ENCODE peak calls at places on chromosomes 2 and 18, in five cellular contexts. One of them, this sample, is unnamed.

GRCh38 chr2:138648606-138649005 is 131.6 kb downstream of the NXPH2 start:
- DNase-seq in ovary: no peak
- DNase-seq in A549: no peak
- DNase-seq in RWPE1: no peak
- DNase-seq in neural crest cell: no peak
- DNase-seq in this sample: no peak

GRCh38 chr18:54532222-54532621 is 58.8 kb upstream of the DYNAP start:
- DNase-seq in ovary: no peak
- DNase-seq in A549: no peak
- DNase-seq in RWPE1: no peak
- DNase-seq in neural crest cell: no peak
- DNase-seq in this sample: no peak

GRCh38 chr2:120245520-120245835 is 7.2 kb upstream of the RALB start:
- DNase-seq in ovary: no peak
- DNase-seq in A549: no peak
- DNase-seq in RWPE1: no peak
- DNase-seq in neural crest cell: no peak
- DNase-seq in this sample: no peak

GRCh38 chr2:211454684-211455083 is 898.3 kb downstream of the CPS1 start:
- DNase-seq in ovary: no peak
- DNase-seq in A549: no peak
- DNase-seq in RWPE1: no peak
- DNase-seq in neural crest cell: no peak
- DNase-seq in this sample: no peak

GRCh38 chr2:109660046-109660860 is 46.1 kb downstream of the SOWAHC start:
- DNase-seq in ovary: no peak
- DNase-seq in A549: no peak
- DNase-seq in RWPE1: no peak
- DNase-seq in neural crest cell: no peak
- DNase-seq in this sample: peak; percentile 33

GRCh38 chr2:11698009-11698922 is 28.3 kb upstream of the NTSR2 start:
- DNase-seq in ovary: peak; percentile 92
- DNase-seq in A549: no peak
- DNase-seq in RWPE1: no peak
- DNase-seq in neural crest cell: no peak
- DNase-seq in this sample: peak; percentile 66

GRCh38 chr2:217033191-217033590 is 173.3 kb upstream of the TNP1 start:
- DNase-seq in ovary: no peak
- DNase-seq in A549: no peak
- DNase-seq in RWPE1: no peak
- DNase-seq in neural crest cell: no peak
- DNase-seq in this sample: no peak

GRCh38 chr18:67359868-67360838 is 156.4 kb downstream of the DSEL start:
- DNase-seq in ovary: peak; percentile 67
- DNase-seq in A549: peak; percentile 36
- DNase-seq in RWPE1: peak; percentile 74
- DNase-seq in neural crest cell: no peak
- DNase-seq in this sample: peak; percentile 95

GRCh38 chr18:76410033-76410432 is 85.0 kb downstream of the ZNF516 start:
- DNase-seq in ovary: no peak
- DNase-seq in A549: no peak
- DNase-seq in RWPE1: no peak
- DNase-seq in neural crest cell: no peak
- DNase-seq in this sample: no peak

GRCh38 chr18:75418293-75418692 is 9.2 kb downstream of the SMIM21 start:
- DNase-seq in ovary: no peak
- DNase-seq in A549: peak; percentile 5
- DNase-seq in RWPE1: no peak
- DNase-seq in neural crest cell: no peak
- DNase-seq in this sample: no peak

GRCh38 chr2:5932556-5933469 is 240.6 kb downstream of the SOX11 start:
- DNase-seq in ovary: no peak
- DNase-seq in A549: no peak
- DNase-seq in RWPE1: no peak
- DNase-seq in neural crest cell: no peak
- DNase-seq in this sample: no peak

GRCh38 chr2:20490300-20491181 is 43.7 kb downstream of the RHOB start:
- DNase-seq in ovary: peak; percentile 76
- DNase-seq in A549: no peak
- DNase-seq in RWPE1: no peak
- DNase-seq in neural crest cell: no peak
- DNase-seq in this sample: peak; percentile 91

GRCh38 chr2:85258194-85258605 is 69.6 kb downstream of the TGOLN2 start:
- DNase-seq in ovary: no peak
- DNase-seq in A549: no peak
- DNase-seq in RWPE1: no peak
- DNase-seq in neural crest cell: no peak
- DNase-seq in this sample: no peak

GRCh38 chr2:19801367-19802087 is 100.3 kb downstream of the TTC32 start:
- DNase-seq in ovary: peak; percentile 30
- DNase-seq in A549: peak; percentile 95
- DNase-seq in RWPE1: peak; percentile 93
- DNase-seq in neural crest cell: no peak
- DNase-seq in this sample: peak; percentile 97

GRCh38 chr2:132489150-132489549 is 72.5 kb downstream of the GPR39 start:
- DNase-seq in ovary: no peak
- DNase-seq in A549: no peak
- DNase-seq in RWPE1: peak; percentile 30
- DNase-seq in neural crest cell: peak; percentile 57
- DNase-seq in this sample: peak; percentile 12

GRCh38 chr2:149745396-149745925 is 157.9 kb upstream of the MMADHC start:
- DNase-seq in ovary: no peak
- DNase-seq in A549: no peak
- DNase-seq in RWPE1: no peak
- DNase-seq in neural crest cell: no peak
- DNase-seq in this sample: no peak

GRCh38 chr18:2293109-2293839 is 278.0 kb downstream of the METTL4 start:
- DNase-seq in ovary: no peak
- DNase-seq in A549: no peak
- DNase-seq in RWPE1: no peak
- DNase-seq in neural crest cell: no peak
- DNase-seq in this sample: no peak
- TF ChIP-seq CTCF in ovary: no peak
- TF ChIP-seq CTCF in A549: no peak
- TF ChIP-seq CTCF in RWPE1: no peak
- TF ChIP-seq CTCF in neural crest cell: no peak
- TF ChIP-seq CTCF in this sample: no peak

GRCh38 chr2:227529871-227530270 is 57.9 kb downstream of the AGFG1 start:
- DNase-seq in ovary: no peak
- DNase-seq in A549: no peak
- DNase-seq in RWPE1: no peak
- DNase-seq in neural crest cell: no peak
- DNase-seq in this sample: no peak
- TF ChIP-seq CTCF in ovary: no peak
- TF ChIP-seq CTCF in A549: no peak
- TF ChIP-seq CTCF in RWPE1: no peak
- TF ChIP-seq CTCF in neural crest cell: no peak
- TF ChIP-seq CTCF in this sample: no peak

GRCh38 chr2:55620123-55620779 is 2.8 kb upstream of the PPP4R3B start:
- DNase-seq in ovary: no peak
- DNase-seq in A549: no peak
- DNase-seq in RWPE1: no peak
- DNase-seq in neural crest cell: no peak
- DNase-seq in this sample: peak; percentile 31

GRCh38 chr2:55616509-55617159 is 788 bp downstream of the PPP4R3B start:
- DNase-seq in ovary: peak; percentile 18
- DNase-seq in A549: peak; percentile 53
- DNase-seq in RWPE1: peak; percentile 45
- DNase-seq in neural crest cell: no peak
- DNase-seq in this sample: peak; percentile 70

GRCh38 chr2:55618649-55619055 is 1.2 kb upstream of the PPP4R3B start:
- DNase-seq in ovary: peak; percentile 47
- DNase-seq in A549: peak; percentile 81
- DNase-seq in RWPE1: peak; percentile 63
- DNase-seq in neural crest cell: peak; percentile 39
- DNase-seq in this sample: peak; percentile 63

GRCh38 chr2:55617160-55618024 is at the start of gene PPP4R3B:
- DNase-seq in ovary: peak; percentile 99
- DNase-seq in A549: peak; percentile 99
- DNase-seq in RWPE1: peak; percentile 96
- DNase-seq in neural crest cell: peak; percentile 93
- DNase-seq in this sample: peak; percentile 100

DNA sequence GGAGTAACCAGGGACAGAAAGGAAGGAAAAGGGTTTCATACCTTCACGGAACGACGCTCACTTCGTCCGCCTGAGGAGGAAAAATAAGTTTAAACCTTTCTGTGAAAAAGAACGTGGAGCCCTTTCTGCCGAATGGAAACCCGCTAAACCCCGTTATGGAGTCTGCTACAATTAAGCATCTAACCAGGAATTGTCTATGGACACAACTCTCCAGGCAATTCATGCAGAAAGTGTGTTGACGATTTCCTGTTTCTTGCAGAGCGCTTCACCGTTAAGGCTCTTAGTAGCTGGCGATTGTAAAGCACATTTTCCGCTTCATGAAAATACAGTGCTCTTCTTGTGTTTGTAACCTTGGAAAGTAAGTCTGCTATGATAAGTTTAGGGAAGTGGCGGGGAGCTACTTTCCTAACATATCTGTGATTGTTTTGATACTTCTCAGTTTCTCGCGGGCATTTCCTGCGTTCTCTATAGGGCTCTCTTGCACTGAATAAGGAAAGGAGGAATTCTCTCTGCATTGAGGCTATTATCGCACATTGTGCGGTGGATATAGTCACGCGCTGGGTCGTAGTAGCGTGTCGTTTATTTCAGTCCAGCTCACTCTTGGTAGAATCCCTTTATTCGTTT is 715 bp upstream of the PPP4R3B start:
- DNase-seq in ovary: peak; percentile 18
- DNase-seq in A549: no peak
- DNase-seq in RWPE1: peak; percentile 21
- DNase-seq in neural crest cell: no peak
- DNase-seq in this sample: peak; percentile 10
- TF ChIP-seq CTCF in ovary: no peak
- TF ChIP-seq CTCF in A549: no peak
- TF ChIP-seq CTCF in RWPE1: no peak
- TF ChIP-seq CTCF in neural crest cell: no peak
- TF ChIP-seq CTCF in this sample: no peak

GRCh38 chr2:151498178-151498577 is 88.5 kb downstream of the RIF1 start:
- DNase-seq in ovary: no peak
- DNase-seq in A549: no peak
- DNase-seq in RWPE1: no peak
- DNase-seq in neural crest cell: no peak
- DNase-seq in this sample: no peak
- TF ChIP-seq CTCF in ovary: no peak
- TF ChIP-seq CTCF in A549: no peak
- TF ChIP-seq CTCF in RWPE1: no peak
- TF ChIP-seq CTCF in neural crest cell: no peak
- TF ChIP-seq CTCF in this sample: no peak

DNA sequence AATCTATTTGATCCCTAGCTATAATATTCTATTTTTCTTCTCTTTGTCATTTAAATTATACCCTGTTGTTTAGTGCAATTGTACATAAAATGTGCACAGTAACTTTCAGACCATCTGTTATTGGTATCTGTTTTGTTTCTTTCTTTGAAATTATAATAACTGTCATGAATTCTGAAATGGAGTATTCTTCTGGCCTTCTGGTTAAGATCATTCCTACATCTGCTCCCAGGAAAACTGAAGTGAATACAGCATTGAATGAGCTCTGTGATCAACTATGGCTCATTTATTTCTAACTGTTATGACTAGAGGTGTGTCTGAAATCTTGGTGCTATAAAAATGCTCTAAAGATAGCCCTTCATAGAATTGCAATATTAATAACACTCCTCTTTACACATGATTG is 788.4 kb upstream of the TMEFF2 start:
- DNase-seq in ovary: no peak
- DNase-seq in A549: no peak
- DNase-seq in RWPE1: no peak
- DNase-seq in neural crest cell: no peak
- DNase-seq in this sample: no peak
- TF ChIP-seq CTCF in ovary: no peak
- TF ChIP-seq CTCF in A549: no peak
- TF ChIP-seq CTCF in RWPE1: no peak
- TF ChIP-seq CTCF in neural crest cell: no peak
- TF ChIP-seq CTCF in this sample: no peak

DNA sequence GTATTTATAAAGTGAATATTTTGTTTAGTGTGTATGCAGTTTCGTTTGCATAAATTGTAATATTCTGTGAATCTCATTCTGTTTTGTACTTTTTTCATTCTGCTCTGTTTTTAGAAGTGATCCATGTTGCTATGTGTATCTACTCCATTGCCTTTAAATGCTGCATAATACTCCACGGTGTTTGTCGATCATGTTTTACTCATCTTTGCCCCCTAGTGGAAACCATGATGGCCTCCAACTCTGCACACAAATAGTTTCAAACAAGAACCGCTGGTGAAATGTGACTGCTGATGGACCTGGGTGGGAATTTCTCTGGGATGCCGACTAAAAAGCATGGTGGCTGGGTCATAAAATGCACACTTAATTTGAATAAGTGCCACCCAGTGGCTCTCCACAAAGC is 32.0 kb upstream of the SKOR2 start:
- DNase-seq in ovary: no peak
- DNase-seq in A549: no peak
- DNase-seq in RWPE1: no peak
- DNase-seq in neural crest cell: no peak
- DNase-seq in this sample: peak; percentile 24
- TF ChIP-seq CTCF in ovary: no peak
- TF ChIP-seq CTCF in A549: peak; percentile 48
- TF ChIP-seq CTCF in RWPE1: peak; percentile 16
- TF ChIP-seq CTCF in neural crest cell: peak; percentile 65
- TF ChIP-seq CTCF in this sample: peak; percentile 45

GRCh38 chr2:200194746-200195145 is 111.7 kb upstream of the SPATS2L start:
- DNase-seq in ovary: no peak
- DNase-seq in A549: no peak
- DNase-seq in RWPE1: no peak
- DNase-seq in neural crest cell: no peak
- DNase-seq in this sample: no peak

GRCh38 chr2:200203381-200203827 is 103.1 kb upstream of the SPATS2L start:
- DNase-seq in ovary: no peak
- DNase-seq in A549: no peak
- DNase-seq in RWPE1: no peak
- DNase-seq in neural crest cell: no peak
- DNase-seq in this sample: no peak

GRCh38 chr2:200199005-200199404 is 107.5 kb upstream of the SPATS2L start:
- DNase-seq in ovary: no peak
- DNase-seq in A549: no peak
- DNase-seq in RWPE1: no peak
- DNase-seq in neural crest cell: no peak
- DNase-seq in this sample: no peak

GRCh38 chr2:200193791-200194190 is 112.7 kb upstream of the SPATS2L start:
- DNase-seq in ovary: no peak
- DNase-seq in A549: no peak
- DNase-seq in RWPE1: no peak
- DNase-seq in neural crest cell: no peak
- DNase-seq in this sample: no peak

DNA sequence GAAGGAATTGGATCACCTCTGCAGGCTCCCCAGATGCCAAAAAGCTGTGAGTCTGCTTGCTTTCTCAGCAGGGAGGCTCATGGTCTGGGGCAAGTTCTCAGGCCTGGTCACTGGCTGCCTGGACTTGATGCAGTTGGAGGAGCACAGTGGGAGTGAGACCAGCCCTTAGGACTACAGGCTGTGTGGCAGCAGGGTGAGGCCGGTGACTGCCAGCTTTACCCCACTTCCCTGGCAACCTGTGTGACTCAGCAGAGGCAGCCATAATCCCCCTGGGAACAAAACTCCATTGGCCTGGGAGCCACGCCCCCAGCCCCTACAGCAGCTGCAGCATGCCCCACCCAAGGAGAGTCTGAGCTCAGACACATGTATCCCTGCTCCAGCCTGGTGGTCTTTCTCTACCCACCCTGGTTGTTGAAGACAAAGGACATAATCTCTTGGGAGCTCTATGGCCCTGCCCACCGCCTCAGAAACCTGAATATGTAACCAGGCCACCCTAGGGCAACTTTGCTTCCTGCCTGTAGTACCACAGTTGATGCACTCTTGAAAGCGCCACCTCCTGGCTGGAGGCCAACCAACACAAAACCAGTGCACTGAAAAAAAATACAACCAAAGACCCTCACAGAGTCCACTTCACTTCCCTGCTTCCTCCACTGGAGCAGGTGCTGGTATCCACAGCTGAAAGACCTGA is 106.8 kb upstream of the SPATS2L start:
- DNase-seq in ovary: no peak
- DNase-seq in A549: no peak
- DNase-seq in RWPE1: no peak
- DNase-seq in neural crest cell: no peak
- DNase-seq in this sample: no peak
- TF ChIP-seq CTCF in ovary: no peak
- TF ChIP-seq CTCF in A549: no peak
- TF ChIP-seq CTCF in RWPE1: no peak
- TF ChIP-seq CTCF in neural crest cell: peak; percentile 18
- TF ChIP-seq CTCF in this sample: no peak

This sample was measured in fibroblast of pulmonary artery.